ENCODE peak calls at places on chromosome 17, in ten cellular contexts. One of them, this sample, is unnamed.
A peak's percentile ranks its signal among the peaks of the same experiment; 100 is the strongest.

GRCh38 chr17:58228679-58229078 is 9.6 kb upstream of the MKS1 start:
- DNase-seq in stromal cell of bone marrow: no peak
- DNase-seq in ELF-1: no peak
- DNase-seq in activated CD8-positive, alpha-beta T cell treated with anti-CD3 and anti-CD28 coated beads for 36 hours: no peak
- DNase-seq in HEK293T: no peak
- DNase-seq in activated T-cell treated with anti-CD3 and anti-CD28 coated beads for 1 hour: no peak
- DNase-seq in OCI-LY7: no peak
- DNase-seq in neural crest cell: no peak
- DNase-seq in AG09309: no peak
- DNase-seq in mucosa of descending colon: no peak
- DNase-seq in this sample: no peak

GRCh38 chr17:49016775-49017463 is 19.7 kb downstream of the IGF2BP1 start:
- DNase-seq in stromal cell of bone marrow: peak; percentile 41
- DNase-seq in OCI-LY7: no peak
- DNase-seq in activated T-cell treated with anti-CD3 and anti-CD28 coated beads for 1 hour: no peak
- DNase-seq in ELF-1: no peak
- DNase-seq in HEK293T: no peak
- DNase-seq in mucosa of descending colon: no peak
- DNase-seq in AG09309: no peak
- DNase-seq in activated CD8-positive, alpha-beta T cell treated with anti-CD3 and anti-CD28 coated beads for 36 hours: no peak
- DNase-seq in neural crest cell: no peak
- DNase-seq in this sample: no peak

GRCh38 chr17:67076290-67076689 is 31.9 kb downstream of the CACNG1 start:
- DNase-seq in AG09309: no peak
- DNase-seq in stromal cell of bone marrow: no peak
- DNase-seq in HEK293T: no peak
- DNase-seq in OCI-LY7: no peak
- DNase-seq in mucosa of descending colon: no peak
- DNase-seq in activated CD8-positive, alpha-beta T cell treated with anti-CD3 and anti-CD28 coated beads for 36 hours: no peak
- DNase-seq in ELF-1: no peak
- DNase-seq in neural crest cell: no peak
- DNase-seq in activated T-cell treated with anti-CD3 and anti-CD28 coated beads for 1 hour: no peak
- DNase-seq in this sample: no peak

GRCh38 chr17:40331743-40332641 is 23.0 kb downstream of the RARA start:
- DNase-seq in ELF-1: peak; percentile 30
- DNase-seq in AG09309: no peak
- DNase-seq in stromal cell of bone marrow: peak; percentile 84
- DNase-seq in activated T-cell treated with anti-CD3 and anti-CD28 coated beads for 1 hour: no peak
- DNase-seq in OCI-LY7: no peak
- DNase-seq in activated CD8-positive, alpha-beta T cell treated with anti-CD3 and anti-CD28 coated beads for 36 hours: peak; percentile 59
- DNase-seq in neural crest cell: no peak
- DNase-seq in HEK293T: no peak
- DNase-seq in mucosa of descending colon: peak; percentile 84
- DNase-seq in this sample: no peak

GRCh38 chr17:39744075-39744835 is 6.5 kb downstream of the GRB7 start:
- DNase-seq in activated T-cell treated with anti-CD3 and anti-CD28 coated beads for 1 hour: no peak
- DNase-seq in ELF-1: no peak
- DNase-seq in AG09309: no peak
- DNase-seq in neural crest cell: no peak
- DNase-seq in stromal cell of bone marrow: no peak
- DNase-seq in mucosa of descending colon: no peak
- DNase-seq in OCI-LY7: no peak
- DNase-seq in HEK293T: no peak
- DNase-seq in activated CD8-positive, alpha-beta T cell treated with anti-CD3 and anti-CD28 coated beads for 36 hours: no peak
- DNase-seq in this sample: no peak

GRCh38 chr17:64424318-64424717 is 24.6 kb upstream of the MILR1 start:
- DNase-seq in neural crest cell: no peak
- DNase-seq in OCI-LY7: no peak
- DNase-seq in mucosa of descending colon: no peak
- DNase-seq in activated CD8-positive, alpha-beta T cell treated with anti-CD3 and anti-CD28 coated beads for 36 hours: no peak
- DNase-seq in stromal cell of bone marrow: no peak
- DNase-seq in HEK293T: no peak
- DNase-seq in ELF-1: no peak
- DNase-seq in AG09309: no peak
- DNase-seq in activated T-cell treated with anti-CD3 and anti-CD28 coated beads for 1 hour: no peak
- DNase-seq in this sample: no peak

GRCh38 chr17:64281962-64282752 is 19.1 kb upstream of the TEX2 start:
- DNase-seq in ELF-1: peak; percentile 64
- DNase-seq in activated T-cell treated with anti-CD3 and anti-CD28 coated beads for 1 hour: peak; percentile 30
- DNase-seq in activated CD8-positive, alpha-beta T cell treated with anti-CD3 and anti-CD28 coated beads for 36 hours: peak; percentile 74
- DNase-seq in stromal cell of bone marrow: peak; percentile 45
- DNase-seq in AG09309: no peak
- DNase-seq in HEK293T: peak; percentile 69
- DNase-seq in neural crest cell: peak; percentile 70
- DNase-seq in mucosa of descending colon: no peak
- DNase-seq in OCI-LY7: peak; percentile 79
- DNase-seq in this sample: peak; percentile 56

GRCh38 chr17:76840443-76840767 is 27.8 kb upstream of the MGAT5B start:
- DNase-seq in activated T-cell treated with anti-CD3 and anti-CD28 coated beads for 1 hour: no peak
- DNase-seq in mucosa of descending colon: no peak
- DNase-seq in activated CD8-positive, alpha-beta T cell treated with anti-CD3 and anti-CD28 coated beads for 36 hours: no peak
- DNase-seq in neural crest cell: no peak
- DNase-seq in AG09309: no peak
- DNase-seq in HEK293T: no peak
- DNase-seq in stromal cell of bone marrow: no peak
- DNase-seq in OCI-LY7: peak; percentile 58
- DNase-seq in ELF-1: no peak
- DNase-seq in this sample: no peak

GRCh38 chr17:42247734-42248133 is 28.5 kb downstream of the STAT5B start:
- DNase-seq in activated T-cell treated with anti-CD3 and anti-CD28 coated beads for 1 hour: no peak
- DNase-seq in AG09309: peak; percentile 43
- DNase-seq in mucosa of descending colon: no peak
- DNase-seq in HEK293T: no peak
- DNase-seq in activated CD8-positive, alpha-beta T cell treated with anti-CD3 and anti-CD28 coated beads for 36 hours: no peak
- DNase-seq in stromal cell of bone marrow: peak; percentile 53
- DNase-seq in ELF-1: no peak
- DNase-seq in neural crest cell: no peak
- DNase-seq in OCI-LY7: no peak
- DNase-seq in this sample: no peak

GRCh38 chr17:66904760-66905637 is 59.5 kb upstream of the CACNG4 start:
- DNase-seq in activated T-cell treated with anti-CD3 and anti-CD28 coated beads for 1 hour: no peak
- DNase-seq in AG09309: no peak
- DNase-seq in neural crest cell: no peak
- DNase-seq in HEK293T: no peak
- DNase-seq in OCI-LY7: no peak
- DNase-seq in stromal cell of bone marrow: no peak
- DNase-seq in activated CD8-positive, alpha-beta T cell treated with anti-CD3 and anti-CD28 coated beads for 36 hours: no peak
- DNase-seq in ELF-1: no peak
- DNase-seq in mucosa of descending colon: no peak
- DNase-seq in this sample: no peak

GRCh38 chr17:44842748-44843147 is 4.9 kb upstream of the HIGD1B start:
- DNase-seq in ELF-1: peak; percentile 69
- DNase-seq in activated T-cell treated with anti-CD3 and anti-CD28 coated beads for 1 hour: no peak
- DNase-seq in HEK293T: no peak
- DNase-seq in stromal cell of bone marrow: no peak
- DNase-seq in mucosa of descending colon: no peak
- DNase-seq in activated CD8-positive, alpha-beta T cell treated with anti-CD3 and anti-CD28 coated beads for 36 hours: no peak
- DNase-seq in OCI-LY7: no peak
- DNase-seq in AG09309: no peak
- DNase-seq in neural crest cell: no peak
- DNase-seq in this sample: no peak

GRCh38 chr17:71208111-71208704 is 912.6 kb upstream of the SOX9 start:
- DNase-seq in ELF-1: no peak
- DNase-seq in OCI-LY7: no peak
- DNase-seq in HEK293T: no peak
- DNase-seq in AG09309: peak; percentile 52
- DNase-seq in activated T-cell treated with anti-CD3 and anti-CD28 coated beads for 1 hour: no peak
- DNase-seq in mucosa of descending colon: no peak
- DNase-seq in activated CD8-positive, alpha-beta T cell treated with anti-CD3 and anti-CD28 coated beads for 36 hours: no peak
- DNase-seq in neural crest cell: no peak
- DNase-seq in stromal cell of bone marrow: peak; percentile 90
- DNase-seq in this sample: no peak

GRCh38 chr17:48630925-48631692 is 5.0 kb upstream of the HOXB9 start:
- DNase-seq in activated CD8-positive, alpha-beta T cell treated with anti-CD3 and anti-CD28 coated beads for 36 hours: no peak
- DNase-seq in neural crest cell: no peak
- DNase-seq in activated T-cell treated with anti-CD3 and anti-CD28 coated beads for 1 hour: no peak
- DNase-seq in stromal cell of bone marrow: no peak
- DNase-seq in mucosa of descending colon: peak; percentile 70
- DNase-seq in AG09309: no peak
- DNase-seq in ELF-1: peak; percentile 31
- DNase-seq in OCI-LY7: no peak
- DNase-seq in HEK293T: no peak
- DNase-seq in this sample: peak; percentile 24

GRCh38 chr17:45838751-45839150 is 5.9 kb upstream of the SPPL2C start:
- DNase-seq in OCI-LY7: no peak
- DNase-seq in ELF-1: no peak
- DNase-seq in neural crest cell: no peak
- DNase-seq in activated CD8-positive, alpha-beta T cell treated with anti-CD3 and anti-CD28 coated beads for 36 hours: no peak
- DNase-seq in HEK293T: no peak
- DNase-seq in activated T-cell treated with anti-CD3 and anti-CD28 coated beads for 1 hour: no peak
- DNase-seq in mucosa of descending colon: no peak
- DNase-seq in AG09309: no peak
- DNase-seq in stromal cell of bone marrow: no peak
- DNase-seq in this sample: no peak

GRCh38 chr17:57862990-57863667 is 13.3 kb upstream of the MRPS23 start:
- DNase-seq in mucosa of descending colon: no peak
- DNase-seq in activated CD8-positive, alpha-beta T cell treated with anti-CD3 and anti-CD28 coated beads for 36 hours: no peak
- DNase-seq in HEK293T: no peak
- DNase-seq in stromal cell of bone marrow: no peak
- DNase-seq in ELF-1: peak; percentile 52
- DNase-seq in OCI-LY7: no peak
- DNase-seq in neural crest cell: no peak
- DNase-seq in AG09309: no peak
- DNase-seq in activated T-cell treated with anti-CD3 and anti-CD28 coated beads for 1 hour: no peak
- DNase-seq in this sample: no peak

GRCh38 chr17:57004944-57005579 is 27.1 kb downstream of the SCPEP1 start:
- DNase-seq in HEK293T: peak; percentile 43
- DNase-seq in OCI-LY7: peak; percentile 94
- DNase-seq in AG09309: no peak
- DNase-seq in ELF-1: peak; percentile 25
- DNase-seq in stromal cell of bone marrow: no peak
- DNase-seq in activated T-cell treated with anti-CD3 and anti-CD28 coated beads for 1 hour: no peak
- DNase-seq in mucosa of descending colon: no peak
- DNase-seq in activated CD8-positive, alpha-beta T cell treated with anti-CD3 and anti-CD28 coated beads for 36 hours: no peak
- DNase-seq in neural crest cell: no peak
- DNase-seq in this sample: no peak

GRCh38 chr17:32873114-32873513 is 3.8 kb downstream of the MYO1D start:
- DNase-seq in AG09309: no peak
- DNase-seq in neural crest cell: no peak
- DNase-seq in OCI-LY7: no peak
- DNase-seq in mucosa of descending colon: no peak
- DNase-seq in stromal cell of bone marrow: no peak
- DNase-seq in ELF-1: no peak
- DNase-seq in activated CD8-positive, alpha-beta T cell treated with anti-CD3 and anti-CD28 coated beads for 36 hours: no peak
- DNase-seq in HEK293T: no peak
- DNase-seq in activated T-cell treated with anti-CD3 and anti-CD28 coated beads for 1 hour: no peak
- DNase-seq in this sample: no peak

GRCh38 chr17:38869647-38870258 is at the start of gene LASP1:
- DNase-seq in HEK293T: peak; percentile 76
- DNase-seq in OCI-LY7: peak; percentile 94
- DNase-seq in ELF-1: peak; percentile 86
- DNase-seq in mucosa of descending colon: peak; percentile 94
- DNase-seq in AG09309: peak; percentile 57
- DNase-seq in stromal cell of bone marrow: peak; percentile 73
- DNase-seq in activated CD8-positive, alpha-beta T cell treated with anti-CD3 and anti-CD28 coated beads for 36 hours: peak; percentile 91
- DNase-seq in neural crest cell: peak; percentile 79
- DNase-seq in activated T-cell treated with anti-CD3 and anti-CD28 coated beads for 1 hour: peak; percentile 77
- DNase-seq in this sample: peak; percentile 87

GRCh38 chr17:72378414-72379395 is 257.9 kb downstream of the SOX9 start:
- DNase-seq in OCI-LY7: no peak
- DNase-seq in activated T-cell treated with anti-CD3 and anti-CD28 coated beads for 1 hour: no peak
- DNase-seq in mucosa of descending colon: no peak
- DNase-seq in HEK293T: no peak
- DNase-seq in AG09309: no peak
- DNase-seq in ELF-1: peak; percentile 33
- DNase-seq in neural crest cell: no peak
- DNase-seq in stromal cell of bone marrow: no peak
- DNase-seq in activated CD8-positive, alpha-beta T cell treated with anti-CD3 and anti-CD28 coated beads for 36 hours: no peak
- DNase-seq in this sample: peak; percentile 33

GRCh38 chr17:32156656-32157055 is 14.4 kb downstream of the RHOT1 start:
- DNase-seq in mucosa of descending colon: no peak
- DNase-seq in activated T-cell treated with anti-CD3 and anti-CD28 coated beads for 1 hour: no peak
- DNase-seq in activated CD8-positive, alpha-beta T cell treated with anti-CD3 and anti-CD28 coated beads for 36 hours: no peak
- DNase-seq in OCI-LY7: no peak
- DNase-seq in ELF-1: no peak
- DNase-seq in HEK293T: no peak
- DNase-seq in AG09309: no peak
- DNase-seq in stromal cell of bone marrow: no peak
- DNase-seq in neural crest cell: no peak
- DNase-seq in this sample: no peak

GRCh38 chr17:49035470-49036269 is 38.5 kb downstream of the IGF2BP1 start:
- DNase-seq in AG09309: no peak
- DNase-seq in HEK293T: peak; percentile 42
- DNase-seq in ELF-1: peak; percentile 96
- DNase-seq in stromal cell of bone marrow: peak; percentile 41
- DNase-seq in neural crest cell: peak; percentile 61
- DNase-seq in activated T-cell treated with anti-CD3 and anti-CD28 coated beads for 1 hour: peak; percentile 8
- DNase-seq in activated CD8-positive, alpha-beta T cell treated with anti-CD3 and anti-CD28 coated beads for 36 hours: peak; percentile 63
- DNase-seq in OCI-LY7: peak; percentile 48
- DNase-seq in mucosa of descending colon: no peak
- DNase-seq in this sample: peak; percentile 80

GRCh38 chr17:56098746-56099145 is 54.5 kb upstream of the ANKFN1 start:
- DNase-seq in AG09309: no peak
- DNase-seq in ELF-1: no peak
- DNase-seq in activated CD8-positive, alpha-beta T cell treated with anti-CD3 and anti-CD28 coated beads for 36 hours: no peak
- DNase-seq in OCI-LY7: no peak
- DNase-seq in HEK293T: no peak
- DNase-seq in activated T-cell treated with anti-CD3 and anti-CD28 coated beads for 1 hour: no peak
- DNase-seq in mucosa of descending colon: no peak
- DNase-seq in neural crest cell: no peak
- DNase-seq in stromal cell of bone marrow: no peak
- DNase-seq in this sample: no peak

GRCh38 chr17:64008346-64008745 is 10.2 kb downstream of the PRR29 start:
- DNase-seq in ELF-1: no peak
- DNase-seq in activated T-cell treated with anti-CD3 and anti-CD28 coated beads for 1 hour: no peak
- DNase-seq in neural crest cell: no peak
- DNase-seq in mucosa of descending colon: no peak
- DNase-seq in OCI-LY7: no peak
- DNase-seq in HEK293T: no peak
- DNase-seq in activated CD8-positive, alpha-beta T cell treated with anti-CD3 and anti-CD28 coated beads for 36 hours: no peak
- DNase-seq in AG09309: no peak
- DNase-seq in stromal cell of bone marrow: no peak
- DNase-seq in this sample: no peak

GRCh38 chr17:33328129-33328528 is 35.0 kb upstream of the ASIC2 start:
- DNase-seq in OCI-LY7: no peak
- DNase-seq in activated CD8-positive, alpha-beta T cell treated with anti-CD3 and anti-CD28 coated beads for 36 hours: peak; percentile 19
- DNase-seq in AG09309: no peak
- DNase-seq in activated T-cell treated with anti-CD3 and anti-CD28 coated beads for 1 hour: no peak
- DNase-seq in HEK293T: no peak
- DNase-seq in mucosa of descending colon: no peak
- DNase-seq in ELF-1: peak; percentile 37
- DNase-seq in neural crest cell: peak; percentile 18
- DNase-seq in stromal cell of bone marrow: no peak
- DNase-seq in this sample: peak; percentile 77

GRCh38 chr17:74852237-74853047 is 7.2 kb downstream of the GRIN2C start:
- DNase-seq in activated T-cell treated with anti-CD3 and anti-CD28 coated beads for 1 hour: peak; percentile 38
- DNase-seq in mucosa of descending colon: no peak
- DNase-seq in ELF-1: peak; percentile 90
- DNase-seq in activated CD8-positive, alpha-beta T cell treated with anti-CD3 and anti-CD28 coated beads for 36 hours: peak; percentile 53
- DNase-seq in OCI-LY7: peak; percentile 79
- DNase-seq in neural crest cell: no peak
- DNase-seq in stromal cell of bone marrow: no peak
- DNase-seq in HEK293T: peak; percentile 84
- DNase-seq in AG09309: no peak
- DNase-seq in this sample: peak; percentile 81

GRCh38 chr17:8681175-8681949 is 50.8 kb upstream of the MYH10 start:
- DNase-seq in ELF-1: no peak
- DNase-seq in stromal cell of bone marrow: no peak
- DNase-seq in OCI-LY7: no peak
- DNase-seq in AG09309: peak; percentile 54
- DNase-seq in activated CD8-positive, alpha-beta T cell treated with anti-CD3 and anti-CD28 coated beads for 36 hours: no peak
- DNase-seq in mucosa of descending colon: no peak
- DNase-seq in HEK293T: no peak
- DNase-seq in activated T-cell treated with anti-CD3 and anti-CD28 coated beads for 1 hour: no peak
- DNase-seq in neural crest cell: no peak
- DNase-seq in this sample: no peak

GRCh38 chr17:77833769-77834168 is 124.7 kb upstream of the TNRC6C start:
- DNase-seq in OCI-LY7: no peak
- DNase-seq in AG09309: no peak
- DNase-seq in activated CD8-positive, alpha-beta T cell treated with anti-CD3 and anti-CD28 coated beads for 36 hours: no peak
- DNase-seq in ELF-1: no peak
- DNase-seq in activated T-cell treated with anti-CD3 and anti-CD28 coated beads for 1 hour: no peak
- DNase-seq in neural crest cell: no peak
- DNase-seq in stromal cell of bone marrow: no peak
- DNase-seq in HEK293T: no peak
- DNase-seq in mucosa of descending colon: no peak
- DNase-seq in this sample: no peak

GRCh38 chr17:70622382-70623260 is 453.3 kb downstream of the KCNJ2 start:
- DNase-seq in OCI-LY7: peak; percentile 49
- DNase-seq in mucosa of descending colon: no peak
- DNase-seq in activated CD8-positive, alpha-beta T cell treated with anti-CD3 and anti-CD28 coated beads for 36 hours: peak; percentile 49
- DNase-seq in AG09309: no peak
- DNase-seq in activated T-cell treated with anti-CD3 and anti-CD28 coated beads for 1 hour: no peak
- DNase-seq in ELF-1: peak; percentile 62
- DNase-seq in stromal cell of bone marrow: peak; percentile 22
- DNase-seq in neural crest cell: peak; percentile 62
- DNase-seq in HEK293T: peak; percentile 68
- DNase-seq in this sample: peak; percentile 64